ENCODE peak calls at places on chromosomes 13 and 19, in ten cellular contexts. G is fibroblast of mammary gland, L is left lung, S is transverse colon, W is AG09309, J is choroid plexus epithelial cell, Z is epithelial cell of proximal tubule, U is cardiac fibroblast, H is esophagus muscularis mucosa, B is cardiac muscle cell. K is an unnamed sample.

GRCh38 chr13:65582160-65582559 is 1648.0 kb downstream of the PCDH9 start:
- DNase-seq in G (no peak), L (no peak), S (no peak), W (no peak), J (no peak), Z (no peak), U (no peak), H (no peak), B (no peak), K (no peak)

GRCh38 chr19:30153326-30154210 is 211.5 kb downstream of the URI1 start:
- DNase-seq in G (no peak), L (no peak), S (no peak), W (no peak), J (no peak), Z (no peak), U (no peak), H (no peak), B (no peak), K (no peak)

GRCh38 chr13:49020940-49021548 is 45.3 kb downstream of the FNDC3A start:
- DNase-seq in G (peak; percentile 59), L (no peak), S (no peak), W (no peak), J (peak; percentile 13), Z (no peak), U (peak; percentile 8), H (no peak), B (no peak), K (no peak)

GRCh38 chr13:94902722-94903407 is 190.5 kb upstream of the SOX21 start:
- DNase-seq in G (no peak), L (no peak), S (no peak), W (no peak), J (no peak), Z (no peak), U (no peak), H (no peak), B (no peak), K (no peak)

GRCh38 chr19:40578442-40578908 is 1.8 kb downstream of the SHKBP1 start:
- DNase-seq in G (peak; percentile 40), L (no peak), S (no peak), W (no peak), J (peak; percentile 49), Z (no peak), U (peak; percentile 48), H (no peak), B (no peak), K (no peak)

GRCh38 chr19:15443838-15444237 is 5.9 kb downstream of the WIZ start:
- DNase-seq in G (no peak), L (no peak), S (no peak), W (no peak), J (no peak), Z (no peak), U (no peak), H (no peak), B (no peak), K (peak; percentile 77)

GRCh38 chr19:47068246-47068645 is 19.8 kb upstream of the TMEM160 start:
- DNase-seq in G (no peak), L (no peak), S (no peak), W (no peak), J (no peak), Z (no peak), U (no peak), H (no peak), B (no peak), K (no peak)

GRCh38 chr13:46648166-46648607 is 95.2 kb downstream of the LRCH1 start:
- DNase-seq in G (peak; percentile 69), L (no peak), S (peak; percentile 64), W (no peak), J (peak; percentile 62), Z (no peak), U (no peak), H (no peak), B (peak; percentile 56), K (no peak)

GRCh38 chr19:8149261-8150094 is at the start of gene FBN3:
- DNase-seq in G (no peak), L (no peak), S (no peak), W (no peak), J (no peak), Z (no peak), U (no peak), H (no peak), B (peak; percentile 50), K (no peak)

GRCh38 chr13:92172191-92172590 is 773.8 kb downstream of the GPC5 start:
- DNase-seq in G (peak; percentile 8), L (no peak), S (no peak), W (no peak), J (no peak), Z (no peak), U (no peak), H (no peak), B (no peak), K (no peak)

GRCh38 chr19:19106061-19106551 is 32.2 kb downstream of the TMEM161A start:
- DNase-seq in G (peak; percentile 26), L (no peak), S (no peak), W (no peak), J (peak; percentile 33), Z (no peak), U (peak; percentile 32), H (no peak), B (peak; percentile 21), K (no peak)

GRCh38 chr19:35509018-35509652 is 4.3 kb downstream of the DMKN start:
- DNase-seq in G (no peak), L (peak; percentile 75), S (peak; percentile 71), W (no peak), J (peak; percentile 12), Z (no peak), U (no peak), H (no peak), B (peak; percentile 63), K (no peak)
- H3K4me3 ChIP-seq in G (no peak overlapping the region), L (peak overlapping the region; percentile 34), S (no peak overlapping the region), W (no peak overlapping the region), J (no peak overlapping the region), Z (peak overlapping the region; percentile 67), U (no peak overlapping the region), H (peak overlapping the region; percentile 40), B (peak overlapping the region; percentile 49), K (no peak overlapping the region)

GRCh38 chr19:4660993-4661392 is 9.1 kb downstream of the MYDGF start:
- DNase-seq in G (peak; percentile 52), L (no peak), S (no peak), W (no peak), J (no peak), Z (no peak), U (no peak), H (no peak), B (no peak), K (no peak)

GRCh38 chr19:4657835-4658234 is 12.3 kb downstream of the MYDGF start:
- DNase-seq in G (no peak), L (no peak), S (no peak), W (no peak), J (no peak), Z (no peak), U (no peak), H (no peak), B (no peak), K (no peak)

GRCh38 chr19:4662020-4662695 is 8.0 kb downstream of the MYDGF start:
- DNase-seq in G (no peak), L (no peak), S (no peak), W (no peak), J (no peak), Z (no peak), U (no peak), H (no peak), B (no peak), K (no peak)

GRCh38 chr19:4662812-4663211 is 7.3 kb downstream of the MYDGF start:
- DNase-seq in G (no peak), L (no peak), S (no peak), W (no peak), J (no peak), Z (no peak), U (no peak), H (no peak), B (no peak), K (no peak)

GRCh38 chr19:4660181-4660791 is 9.9 kb downstream of the MYDGF start:
- DNase-seq in G (no peak), L (no peak), S (peak; percentile 33), W (no peak), J (no peak), Z (no peak), U (peak; percentile 26), H (no peak), B (peak; percentile 41), K (no peak)
- TF ChIP-seq CTCF in G (no peak), L (no peak), S (peak; percentile 37), W (peak; percentile 10), J (peak; percentile 32), Z (peak; percentile 46), U (peak; percentile 26), H (peak; percentile 41), B (peak; percentile 18), K (no peak)

GRCh38 chr13:21466527-21466926 is 7.4 kb upstream of the ZDHHC20 start:
- DNase-seq in G (no peak), L (no peak), S (no peak), W (no peak), J (no peak), Z (no peak), U (no peak), H (no peak), B (no peak), K (no peak)
- H3K4me3 ChIP-seq in G (no peak overlapping the region), L (no peak overlapping the region), S (no peak overlapping the region), W (no peak overlapping the region), J (no peak overlapping the region), Z (no peak overlapping the region), U (no peak overlapping the region), H (no peak overlapping the region), B (no peak overlapping the region), K (no peak overlapping the region)

GRCh38 chr19:50255115-50255514 is 51.7 kb downstream of the MYH14 start:
- DNase-seq in G (no peak), L (no peak), S (no peak), W (no peak), J (no peak), Z (no peak), U (no peak), H (no peak), B (no peak), K (no peak)

GRCh38 chr19:50263176-50263575 is 59.8 kb downstream of the MYH14 start:
- DNase-seq in G (no peak), L (no peak), S (no peak), W (no peak), J (no peak), Z (no peak), U (no peak), H (no peak), B (no peak), K (no peak)

GRCh38 chr19:50261446-50261970 is 58.1 kb downstream of the MYH14 start:
- DNase-seq in G (no peak), L (no peak), S (no peak), W (no peak), J (no peak), Z (no peak), U (no peak), H (no peak), B (no peak), K (no peak)

GRCh38 chr19:50257141-50257540 is 53.7 kb downstream of the MYH14 start:
- DNase-seq in G (no peak), L (no peak), S (no peak), W (no peak), J (no peak), Z (no peak), U (no peak), H (no peak), B (no peak), K (no peak)

DNA sequence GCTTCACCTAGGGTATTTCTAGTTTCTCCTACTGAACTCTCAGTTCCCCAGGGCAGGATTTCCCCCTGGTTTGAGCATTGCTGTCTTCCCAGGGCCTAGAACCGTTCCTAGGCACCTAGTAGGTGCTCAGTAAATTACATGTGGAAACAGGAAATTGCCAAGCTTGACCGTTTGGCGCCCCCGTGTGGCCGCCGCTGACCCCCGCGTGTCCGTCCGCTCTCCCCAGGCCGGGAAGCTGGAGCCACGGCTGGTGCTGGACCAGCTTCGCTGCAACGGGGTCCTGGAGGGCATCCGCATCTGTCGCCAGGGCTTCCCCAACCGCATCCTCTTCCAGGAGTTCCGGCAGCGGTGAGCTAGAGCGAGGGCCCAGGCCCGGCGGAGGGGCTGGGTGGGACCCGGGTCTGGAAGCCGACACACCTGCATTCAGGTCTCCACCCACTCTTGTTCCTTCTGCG is 55.5 kb downstream of the MYH14 start:
- DNase-seq in G (peak; percentile 7), L (no peak), S (peak; percentile 24), W (no peak), J (no peak), Z (no peak), U (no peak), H (no peak), B (no peak), K (no peak)
- TF ChIP-seq CTCF in G (peak; percentile 51), L (peak; percentile 46), S (peak; percentile 40), W (peak; percentile 42), J (no peak), Z (peak; percentile 43), U (peak; percentile 45), H (peak; percentile 15), B (peak; percentile 53), K (no peak)

K was measured in lower leg skin.